ENCODE peak calls at places on chromosomes 6 and 20, in eight cellular contexts. One of them, this sample, is unnamed.
A peak's percentile ranks its signal among the peaks of the same experiment; 100 is the strongest.

GRCh38 chr6:57267586-57268293 is 45.6 kb upstream of the RAB23 start:
- DNase-seq in SK-N-SH: peak; percentile 42
- DNase-seq in GM23338: peak; percentile 81
- DNase-seq in sigmoid colon: peak; percentile 70
- DNase-seq in H1: no peak
- DNase-seq in prostate gland: no peak
- DNase-seq in HCT116: peak; percentile 68
- DNase-seq in transverse colon: peak; percentile 50
- DNase-seq in this sample: peak; percentile 35

GRCh38 chr20:60453388-60453787 is 495.2 kb downstream of the CDH26 start:
- DNase-seq in SK-N-SH: no peak
- DNase-seq in GM23338: no peak
- DNase-seq in sigmoid colon: no peak
- DNase-seq in H1: no peak
- DNase-seq in prostate gland: no peak
- DNase-seq in HCT116: no peak
- DNase-seq in transverse colon: no peak
- DNase-seq in this sample: no peak

GRCh38 chr6:31352497-31353368 is 4.2 kb downstream of the HLA-B start:
- DNase-seq in SK-N-SH: no peak
- DNase-seq in GM23338: no peak
- DNase-seq in sigmoid colon: no peak
- DNase-seq in H1: no peak
- DNase-seq in prostate gland: no peak
- DNase-seq in HCT116: no peak
- DNase-seq in transverse colon: no peak
- DNase-seq in this sample: no peak

GRCh38 chr6:64782877-64783276 is 924.1 kb downstream of the EYS start:
- DNase-seq in SK-N-SH: no peak
- DNase-seq in GM23338: no peak
- DNase-seq in sigmoid colon: no peak
- DNase-seq in H1: no peak
- DNase-seq in prostate gland: no peak
- DNase-seq in HCT116: no peak
- DNase-seq in transverse colon: no peak
- DNase-seq in this sample: no peak

GRCh38 chr6:146354451-146354850 is 189.2 kb upstream of the RAB32 start:
- DNase-seq in SK-N-SH: no peak
- DNase-seq in GM23338: no peak
- DNase-seq in sigmoid colon: no peak
- DNase-seq in H1: no peak
- DNase-seq in prostate gland: no peak
- DNase-seq in HCT116: no peak
- DNase-seq in transverse colon: no peak
- DNase-seq in this sample: no peak

GRCh38 chr6:7136859-7137334 is 29.1 kb downstream of the RREB1 start:
- DNase-seq in SK-N-SH: no peak
- DNase-seq in GM23338: no peak
- DNase-seq in sigmoid colon: no peak
- DNase-seq in H1: no peak
- DNase-seq in prostate gland: no peak
- DNase-seq in HCT116: no peak
- DNase-seq in transverse colon: peak; percentile 42
- DNase-seq in this sample: peak; percentile 63

GRCh38 chr6:20575691-20576451 is 41.6 kb downstream of the CDKAL1 start:
- DNase-seq in SK-N-SH: no peak
- DNase-seq in GM23338: peak; percentile 50
- DNase-seq in sigmoid colon: no peak
- DNase-seq in H1: no peak
- DNase-seq in prostate gland: no peak
- DNase-seq in HCT116: no peak
- DNase-seq in transverse colon: no peak
- DNase-seq in this sample: no peak

GRCh38 chr6:2979819-2980464 is 8.6 kb upstream of the SERPINB6 start:
- DNase-seq in SK-N-SH: no peak
- DNase-seq in GM23338: no peak
- DNase-seq in sigmoid colon: no peak
- DNase-seq in H1: no peak
- DNase-seq in prostate gland: no peak
- DNase-seq in HCT116: no peak
- DNase-seq in transverse colon: no peak
- DNase-seq in this sample: no peak

GRCh38 chr6:15401769-15402250 is 155.9 kb downstream of the JARID2 start:
- DNase-seq in SK-N-SH: no peak
- DNase-seq in GM23338: no peak
- DNase-seq in sigmoid colon: no peak
- DNase-seq in H1: no peak
- DNase-seq in prostate gland: no peak
- DNase-seq in HCT116: no peak
- DNase-seq in transverse colon: no peak
- DNase-seq in this sample: no peak

GRCh38 chr20:22795897-22796296 is 211.5 kb upstream of the FOXA2 start:
- DNase-seq in SK-N-SH: no peak
- DNase-seq in GM23338: no peak
- DNase-seq in sigmoid colon: peak; percentile 89
- DNase-seq in H1: no peak
- DNase-seq in prostate gland: no peak
- DNase-seq in HCT116: peak; percentile 37
- DNase-seq in transverse colon: peak; percentile 33
- DNase-seq in this sample: no peak

GRCh38 chr6:169026175-169026574 is 227.5 kb downstream of the THBS2 start:
- DNase-seq in SK-N-SH: no peak
- DNase-seq in GM23338: no peak
- DNase-seq in sigmoid colon: no peak
- DNase-seq in H1: no peak
- DNase-seq in prostate gland: no peak
- DNase-seq in HCT116: no peak
- DNase-seq in transverse colon: no peak
- DNase-seq in this sample: no peak

GRCh38 chr20:846894-847278 is 13.4 kb downstream of the FAM110A start:
- DNase-seq in SK-N-SH: no peak
- DNase-seq in GM23338: no peak
- DNase-seq in sigmoid colon: no peak
- DNase-seq in H1: no peak
- DNase-seq in prostate gland: no peak
- DNase-seq in HCT116: no peak
- DNase-seq in transverse colon: peak; percentile 38
- DNase-seq in this sample: peak; percentile 82

GRCh38 chr6:164216368-164216767 is 801.9 kb downstream of the QKI start:
- DNase-seq in SK-N-SH: peak; percentile 40
- DNase-seq in GM23338: no peak
- DNase-seq in sigmoid colon: no peak
- DNase-seq in H1: no peak
- DNase-seq in prostate gland: no peak
- DNase-seq in HCT116: no peak
- DNase-seq in transverse colon: no peak
- DNase-seq in this sample: no peak

GRCh38 chr6:30171677-30172471 is 8.5 kb downstream of the TRIM15 start:
- DNase-seq in SK-N-SH: peak; percentile 71
- DNase-seq in GM23338: peak; percentile 87
- DNase-seq in sigmoid colon: no peak
- DNase-seq in H1: peak; percentile 31
- DNase-seq in prostate gland: no peak
- DNase-seq in HCT116: no peak
- DNase-seq in transverse colon: no peak
- DNase-seq in this sample: no peak

GRCh38 chr6:26538572-26538902 is 371 bp downstream of the HMGN4 start:
- DNase-seq in SK-N-SH: no peak
- DNase-seq in GM23338: peak; percentile 68
- DNase-seq in sigmoid colon: no peak
- DNase-seq in H1: no peak
- DNase-seq in prostate gland: no peak
- DNase-seq in HCT116: no peak
- DNase-seq in transverse colon: no peak
- DNase-seq in this sample: no peak

DNA sequence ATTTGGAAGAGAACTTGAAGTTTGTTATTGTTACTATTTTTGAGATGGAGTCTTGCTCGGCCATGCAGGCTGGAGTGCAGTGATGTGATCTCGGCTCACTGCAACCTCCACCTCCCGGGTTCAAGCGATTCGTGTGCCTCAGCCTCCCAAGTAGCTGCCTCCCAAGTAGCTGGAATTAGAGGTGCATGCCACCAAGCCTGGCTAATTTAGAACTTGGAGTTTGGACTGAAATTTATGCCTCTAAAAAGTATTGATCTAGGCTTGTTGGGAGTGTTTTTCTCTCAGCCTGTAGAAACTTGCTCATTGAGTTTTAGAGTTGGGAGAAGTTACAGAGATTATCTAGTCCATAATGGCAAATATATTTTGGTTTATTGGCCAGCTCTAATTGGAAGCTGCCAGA is 4.1 kb downstream of the ITCH start:
- DNase-seq in SK-N-SH: no peak
- DNase-seq in GM23338: no peak
- DNase-seq in sigmoid colon: no peak
- DNase-seq in H1: no peak
- DNase-seq in prostate gland: no peak
- DNase-seq in HCT116: no peak
- DNase-seq in transverse colon: no peak
- DNase-seq in this sample: no peak
- H3K4me3 ChIP-seq in SK-N-SH: no peak overlapping the region
- H3K4me3 ChIP-seq in GM23338: no peak overlapping the region
- H3K4me3 ChIP-seq in sigmoid colon: no peak overlapping the region
- H3K4me3 ChIP-seq in H1: no peak overlapping the region
- H3K4me3 ChIP-seq in prostate gland: no peak overlapping the region
- H3K4me3 ChIP-seq in HCT116: no peak overlapping the region
- H3K4me3 ChIP-seq in transverse colon: no peak overlapping the region
- H3K4me3 ChIP-seq in this sample: no peak overlapping the region

GRCh38 chr6:23851551-23851950 is 274.5 kb upstream of the NRSN1 start:
- DNase-seq in SK-N-SH: peak; percentile 33
- DNase-seq in GM23338: no peak
- DNase-seq in sigmoid colon: no peak
- DNase-seq in H1: no peak
- DNase-seq in prostate gland: no peak
- DNase-seq in HCT116: no peak
- DNase-seq in transverse colon: no peak
- DNase-seq in this sample: no peak

DNA sequence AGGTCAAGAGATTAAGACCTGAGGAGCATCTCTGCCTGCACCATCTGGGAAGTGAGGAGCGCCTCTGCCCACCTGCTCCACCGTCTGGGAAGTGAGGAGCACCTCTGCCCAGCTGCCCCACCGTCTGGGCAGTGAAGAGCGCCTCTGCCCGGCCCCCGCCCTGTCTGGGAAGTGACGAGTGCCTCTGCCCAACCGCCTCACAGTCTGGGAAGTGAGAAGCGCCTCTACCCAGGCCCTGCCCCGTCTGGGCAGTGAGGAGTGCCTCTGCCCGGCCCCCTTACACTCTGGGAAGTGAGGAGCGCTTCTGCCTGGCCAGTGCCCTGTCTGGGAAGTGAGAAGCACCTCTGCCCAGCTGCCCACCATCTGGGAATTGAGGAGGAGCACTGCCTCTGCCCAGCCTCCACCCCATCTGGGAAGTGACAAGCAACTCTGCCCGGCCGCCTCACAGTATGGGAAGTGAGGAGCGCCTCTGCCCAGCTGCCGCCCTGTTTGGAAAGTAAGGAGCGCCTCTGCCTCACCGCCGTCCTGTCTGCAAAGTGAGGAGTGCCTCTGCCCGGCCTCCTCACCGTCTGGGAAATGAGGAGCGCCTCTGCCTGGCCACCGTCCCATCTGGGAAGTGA is 270.4 kb upstream of the NRSN1 start:
- DNase-seq in SK-N-SH: no peak
- DNase-seq in GM23338: no peak
- DNase-seq in sigmoid colon: no peak
- DNase-seq in H1: no peak
- DNase-seq in prostate gland: no peak
- DNase-seq in HCT116: no peak
- DNase-seq in transverse colon: no peak
- DNase-seq in this sample: no peak
- TF ChIP-seq POLR2AphosphoS5 in SK-N-SH: no peak
- TF ChIP-seq POLR2AphosphoS5 in GM23338: no peak
- TF ChIP-seq POLR2AphosphoS5 in sigmoid colon: no peak
- TF ChIP-seq POLR2AphosphoS5 in H1: no peak
- TF ChIP-seq POLR2AphosphoS5 in prostate gland: no peak
- TF ChIP-seq POLR2AphosphoS5 in HCT116: no peak
- TF ChIP-seq POLR2AphosphoS5 in transverse colon: no peak
- TF ChIP-seq POLR2AphosphoS5 in this sample: no peak

GRCh38 chr20:41309817-41310216 is 7.7 kb downstream of the ZHX3 start:
- DNase-seq in SK-N-SH: no peak
- DNase-seq in GM23338: no peak
- DNase-seq in sigmoid colon: no peak
- DNase-seq in H1: no peak
- DNase-seq in prostate gland: no peak
- DNase-seq in HCT116: no peak
- DNase-seq in transverse colon: no peak
- DNase-seq in this sample: no peak

GRCh38 chr20:41306061-41306727 is 11.3 kb downstream of the ZHX3 start:
- DNase-seq in SK-N-SH: no peak
- DNase-seq in GM23338: no peak
- DNase-seq in sigmoid colon: no peak
- DNase-seq in H1: no peak
- DNase-seq in prostate gland: no peak
- DNase-seq in HCT116: no peak
- DNase-seq in transverse colon: no peak
- DNase-seq in this sample: no peak

GRCh38 chr20:41307021-41307420 is 10.5 kb downstream of the ZHX3 start:
- DNase-seq in SK-N-SH: no peak
- DNase-seq in GM23338: no peak
- DNase-seq in sigmoid colon: no peak
- DNase-seq in H1: no peak
- DNase-seq in prostate gland: no peak
- DNase-seq in HCT116: no peak
- DNase-seq in transverse colon: no peak
- DNase-seq in this sample: no peak

GRCh38 chr20:41308726-41309413 is 8.7 kb downstream of the ZHX3 start:
- DNase-seq in SK-N-SH: no peak
- DNase-seq in GM23338: no peak
- DNase-seq in sigmoid colon: no peak
- DNase-seq in H1: no peak
- DNase-seq in prostate gland: no peak
- DNase-seq in HCT116: no peak
- DNase-seq in transverse colon: no peak
- DNase-seq in this sample: no peak

GRCh38 chr20:41308290-41308691 is 9.2 kb downstream of the ZHX3 start:
- DNase-seq in SK-N-SH: no peak
- DNase-seq in GM23338: peak; percentile 27
- DNase-seq in sigmoid colon: no peak
- DNase-seq in H1: no peak
- DNase-seq in prostate gland: no peak
- DNase-seq in HCT116: no peak
- DNase-seq in transverse colon: no peak
- DNase-seq in this sample: no peak
- TF ChIP-seq CTCF in SK-N-SH: no peak
- TF ChIP-seq CTCF in GM23338: no peak
- TF ChIP-seq CTCF in sigmoid colon: no peak
- TF ChIP-seq CTCF in H1: no peak
- TF ChIP-seq CTCF in prostate gland: no peak
- TF ChIP-seq CTCF in HCT116: no peak
- TF ChIP-seq CTCF in transverse colon: no peak
- TF ChIP-seq CTCF in this sample: no peak

DNA sequence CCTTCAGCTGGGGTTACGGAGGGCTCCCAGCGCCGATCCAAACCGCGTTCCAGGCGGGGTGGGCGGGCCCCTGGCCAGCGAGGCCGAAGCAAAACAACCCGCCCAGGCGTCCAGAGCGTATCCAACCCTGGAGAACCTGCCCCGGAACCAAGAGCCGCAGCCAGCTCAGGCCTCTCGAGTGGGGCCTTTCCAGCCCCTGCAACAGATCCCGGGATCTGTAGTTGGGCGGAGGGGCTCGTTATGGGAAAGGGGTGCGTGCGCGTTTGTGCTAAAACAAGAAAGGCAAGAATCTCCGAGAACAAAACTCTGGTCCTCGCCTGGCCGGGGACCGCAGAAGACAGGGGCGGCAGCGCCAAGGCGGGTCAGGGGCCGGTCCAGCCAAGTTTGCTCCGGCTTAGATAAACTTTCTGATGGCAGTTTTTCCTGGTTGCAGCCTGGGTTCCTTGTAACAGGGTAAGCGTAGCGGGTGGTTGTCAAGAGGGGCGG is 528 bp upstream of the RIN2 start:
- DNase-seq in SK-N-SH: peak; percentile 82
- DNase-seq in GM23338: peak; percentile 79
- DNase-seq in sigmoid colon: peak; percentile 94
- DNase-seq in H1: no peak
- DNase-seq in prostate gland: peak; percentile 62
- DNase-seq in HCT116: no peak
- DNase-seq in transverse colon: peak; percentile 74
- DNase-seq in this sample: no peak
- H3K4me3 ChIP-seq in SK-N-SH: peak overlapping the region; percentile 84
- H3K4me3 ChIP-seq in GM23338: peak overlapping the region; percentile 98
- H3K4me3 ChIP-seq in sigmoid colon: peak overlapping the region; percentile 75
- H3K4me3 ChIP-seq in H1: peak overlapping the region; percentile 84
- H3K4me3 ChIP-seq in prostate gland: peak overlapping the region; percentile 75
- H3K4me3 ChIP-seq in HCT116: peak overlapping the region; percentile 83
- H3K4me3 ChIP-seq in transverse colon: peak overlapping the region; percentile 63
- H3K4me3 ChIP-seq in this sample: peak overlapping the region; percentile 5

This sample was measured in HL-60.